ENCODE peak calls at places on chromosomes 13 and 19, in five cellular contexts. J is HepG2, H is GM12878, F is upper lobe of left lung, L is K562. Y is an unnamed sample. For H3K27me3, the result is how much of the 10 kb centered on the place peaks cover.

GRCh38 chr13:110246530-110246929 is 60.4 kb downstream of the COL4A1 start:
- ATAC-seq in H (no peak), L (no peak), J (no peak), F (no peak), Y (no peak)

GRCh38 chr13:28320884-28321574 is 173.9 kb downstream of the FLT1 start:
- ATAC-seq in F (no peak), J (peak), H (no peak), L (no peak), Y (no peak)

GRCh38 chr19:49655570-49656455 is 9.8 kb downstream of the IRF3 start:
- ATAC-seq in L (no peak), J (no peak), H (no peak), F (no peak), Y (no peak)

GRCh38 chr19:51693819-51694218 is 689 bp downstream of the SPACA6 start:
- ATAC-seq in J (no peak), F (no peak), H (no peak), L (no peak), Y (no peak)

GRCh38 chr19:6678690-6679109 is 8.7 kb upstream of the TNFSF14 start:
- ATAC-seq in F (peak), J (peak), H (peak), L (no peak), Y (no peak)

GRCh38 chr19:30978639-30979038 is 370.6 kb downstream of the TSHZ3 start:
- ATAC-seq in L (no peak), F (no peak), J (no peak), H (no peak), Y (no peak)

GRCh38 chr13:98564204-98564603 is 12.7 kb downstream of the STK24 start:
- ATAC-seq in L (no peak), J (no peak), H (peak), F (no peak), Y (no peak)

GRCh38 chr13:28185256-28185655 is 46.9 kb downstream of the PAN3 start:
- ATAC-seq in J (no peak), F (no peak), H (no peak), L (no peak), Y (no peak)

GRCh38 chr19:41296323-41296935 is 13.5 kb upstream of the CCDC97 start:
- ATAC-seq in L (no peak), J (no peak), H (peak), F (no peak), Y (no peak)

GRCh38 chr19:7819337-7819736 is 10.7 kb upstream of the EVI5L start:
- ATAC-seq in L (no peak), F (no peak), H (peak), J (no peak), Y (no peak)

GRCh38 chr19:48627211-48627864 is 8.0 kb downstream of the SPHK2 start:
- ATAC-seq in F (no peak), H (no peak), L (no peak), J (peak), Y (no peak)

GRCh38 chr19:49913720-49914119 is 15.3 kb upstream of the ATF5 start:
- ATAC-seq in H (no peak), L (no peak), J (no peak), F (no peak), Y (no peak)

GRCh38 chr13:104571161-104571889 is 1505.1 kb upstream of the SLC10A2 start:
- ATAC-seq in L (no peak), F (peak), H (peak), J (peak), Y (peak)

GRCh38 chr13:110187501-110188161 is 119.3 kb downstream of the COL4A1 start:
- ATAC-seq in L (no peak), H (no peak), J (no peak), F (no peak), Y (no peak)

GRCh38 chr13:30140973-30141372 is 166.4 kb downstream of the KATNAL1 start:
- ATAC-seq in H (no peak), J (no peak), F (no peak), L (no peak), Y (no peak)

GRCh38 chr13:45742985-45743384 is 40.9 kb downstream of the CBY2 start:
- ATAC-seq in H (no peak), F (no peak), L (no peak), J (no peak), Y (no peak)

GRCh38 chr13:39379118-39379517 is 223.9 kb downstream of the LHFPL6 start:
- ATAC-seq in F (no peak), L (no peak), H (peak), J (no peak), Y (no peak)

GRCh38 chr13:82693607-82694006 is 1188.7 kb downstream of the SLITRK1 start:
- ATAC-seq in F (no peak), J (no peak), L (no peak), H (peak), Y (no peak)

GRCh38 chr13:40961826-40962225 is 57.3 kb downstream of the ELF1 start:
- ATAC-seq in F (no peak), L (no peak), H (peak), J (no peak), Y (no peak)

GRCh38 chr19:39156230-39156890 is 30.8 kb downstream of the PAK4 start:
- ATAC-seq in F (peak), J (no peak), L (peak), H (no peak), Y (peak)

GRCh38 chr13:42054798-42055499 is 6.5 kb downstream of the DGKH start:
- ATAC-seq in J (no peak), L (peak), H (peak), F (no peak), Y (no peak)

GRCh38 chr19:39679056-39679790 is 23.5 kb downstream of the LGALS16 start:
- ATAC-seq in J (peak), F (peak), H (peak), L (no peak), Y (no peak)

GRCh38 chr13:30486230-30487074 is 20.7 kb upstream of the HMGB1 start:
- ATAC-seq in J (no peak), H (no peak), L (no peak), F (no peak), Y (no peak)

GRCh38 chr13:30355839-30356238 is 48.5 kb upstream of the KATNAL1 start:
- ATAC-seq in L (no peak), F (no peak), J (peak), H (no peak), Y (no peak)

GRCh38 chr13:44422755-44423643 is 49.4 kb downstream of the SERP2 start:
- ATAC-seq in J (peak), F (no peak), H (no peak), L (no peak), Y (peak)

GRCh38 chr19:49689133-49690072 is at the start of gene ADM5:
- ATAC-seq in J (peak), H (peak), F (peak), L (no peak), Y (peak)

GRCh38 chr19:56304243-56304642 is 10.4 kb downstream of the ZSCAN5A start:
- ATAC-seq in J (no peak), F (no peak), H (no peak), L (no peak), Y (no peak)

GRCh38 chr19:8821748-8822241 is 10.3 kb downstream of the ZNF558 start:
- ATAC-seq in H (no peak), J (no peak), F (no peak), L (no peak), Y (peak)

GRCh38 chr19:18683955-18684641 is 618 bp downstream of the CRTC1 start:
- ATAC-seq in H (no peak), J (no peak), F (no peak), L (no peak), Y (peak)

GRCh38 chr13:40109324-40109958 is 454.0 kb downstream of the COG6 start:
- ATAC-seq in L (no peak), J (no peak), H (no peak), F (peak), Y (peak)

GRCh38 chr13:112718318-112718717 is 28.5 kb downstream of the ATP11A start:
- ATAC-seq in J (no peak), L (no peak), F (no peak), H (no peak), Y (no peak)

GRCh38 chr13:74825170-74825948 is 656.6 kb downstream of the TBC1D4 start:
- ATAC-seq in L (no peak), H (no peak), F (no peak), J (no peak), Y (peak)

GRCh38 chr19:389246-389934 is 19.6 kb downstream of the C2CD4C start:
- ATAC-seq in H (no peak), F (no peak), L (no peak), J (peak), Y (no peak)

GRCh38 chr19:33905473-33905936 is 108.8 kb downstream of the KCTD15 start:
- ATAC-seq in H (no peak), F (peak), L (no peak), J (peak), Y (peak)

GRCh38 chr19:3193256-3194062 is 7.7 kb downstream of the NCLN start:
- ATAC-seq in J (no peak), F (no peak), L (peak), H (no peak), Y (no peak)

GRCh38 chr19:34985249-34986022 is 14.7 kb upstream of the GRAMD1A start:
- ATAC-seq in F (peak), H (no peak), J (peak), L (no peak), Y (peak)
- TF ChIP-seq EP300 in F (peak), H (no peak), J (no peak), L (no peak), Y (no peak)

GRCh38 chr19:1446713-1447564 is 3.0 kb upstream of the APC2 start:
- ATAC-seq in L (no peak), F (no peak), H (no peak), J (no peak), Y (no peak)
- H3K27me3 ChIP-seq in L (under half), F (under half), H (under half), J (half or more), Y (half or more)

GRCh38 chr13:37918116-37919100 is 48.8 kb upstream of the TRPC4 start:
- ATAC-seq in L (peak), H (no peak), F (no peak), J (no peak), Y (no peak)

GRCh38 chr13:37914781-37915391 is 45.3 kb upstream of the TRPC4 start:
- ATAC-seq in J (no peak), H (no peak), F (no peak), L (no peak), Y (no peak)

GRCh38 chr13:37923236-37923635 is 53.7 kb upstream of the TRPC4 start:
- ATAC-seq in L (peak), J (no peak), H (no peak), F (no peak), Y (no peak)

GRCh38 chr13:37919329-37919880 is 49.8 kb upstream of the TRPC4 start:
- ATAC-seq in J (no peak), H (no peak), F (no peak), L (no peak), Y (no peak)
- H3K27ac ChIP-seq in J (no peak), H (no peak), F (no peak), L (no peak), Y (no peak)

GRCh38 chr19:37931941-37932655 is 25.1 kb downstream of the SIPA1L3 start:
- ATAC-seq in L (no peak), F (peak), J (peak), H (peak), Y (peak)

GRCh38 chr19:37933965-37934364 is 27.0 kb downstream of the SIPA1L3 start:
- ATAC-seq in H (no peak), F (peak), L (no peak), J (peak), Y (no peak)

GRCh38 chr19:37935341-37935740 is 28.3 kb downstream of the SIPA1L3 start:
- ATAC-seq in J (no peak), L (no peak), F (no peak), H (no peak), Y (no peak)

GRCh38 chr19:37930416-37930815 is 23.4 kb downstream of the SIPA1L3 start:
- ATAC-seq in F (no peak), H (no peak), L (no peak), J (no peak), Y (no peak)

GRCh38 chr19:37932985-37933953 is 26.3 kb downstream of the SIPA1L3 start:
- ATAC-seq in H (peak), J (peak), L (no peak), F (peak), Y (no peak)
- TF ChIP-seq EP300 in H (no peak), J (no peak), L (no peak), F (no peak), Y (no peak)

Y was measured in gastroesophageal sphincter.